ENCODE peak calls at places on chromosomes 1 and 21, in six cellular contexts. One of them, this sample, is unnamed.

GRCh38 chr1:29391362-29391880 is 155.1 kb downstream of the PTPRU start:
- DNase-seq in mesenchymal stem cell: no peak
- DNase-seq in trophoblast cell: no peak
- DNase-seq in H1: no peak
- DNase-seq in mesendoderm: no peak
- DNase-seq in IMR-90: no peak
- DNase-seq in this sample: no peak

GRCh38 chr1:94416901-94417701 is 1.1 kb upstream of the ABCD3 start:
- DNase-seq in trophoblast cell: peak
- DNase-seq in H1: no peak
- DNase-seq in mesendoderm: peak
- DNase-seq in IMR-90: peak
- DNase-seq in mesenchymal stem cell: peak
- DNase-seq in this sample: no peak

GRCh38 chr1:55337801-55338447 is 122.8 kb upstream of the USP24 start:
- DNase-seq in trophoblast cell: peak
- DNase-seq in mesendoderm: peak
- DNase-seq in mesenchymal stem cell: peak
- DNase-seq in H1: peak
- DNase-seq in IMR-90: peak
- DNase-seq in this sample: peak

GRCh38 chr1:145997156-145998023 is 1.0 kb upstream of the TXNIP start:
- DNase-seq in mesendoderm: peak
- DNase-seq in trophoblast cell: no peak
- DNase-seq in H1: no peak
- DNase-seq in IMR-90: no peak
- DNase-seq in mesenchymal stem cell: no peak
- DNase-seq in this sample: no peak

GRCh38 chr1:211648980-211649934 is 26.2 kb downstream of the NEK2 start:
- DNase-seq in mesenchymal stem cell: peak
- DNase-seq in IMR-90: peak
- DNase-seq in trophoblast cell: no peak
- DNase-seq in H1: no peak
- DNase-seq in mesendoderm: no peak
- DNase-seq in this sample: no peak

GRCh38 chr1:181251001-181251712 is 162.7 kb downstream of the IER5 start:
- DNase-seq in mesenchymal stem cell: no peak
- DNase-seq in mesendoderm: no peak
- DNase-seq in IMR-90: peak
- DNase-seq in H1: no peak
- DNase-seq in trophoblast cell: no peak
- DNase-seq in this sample: no peak

GRCh38 chr1:234925440-234926251 is 203.0 kb downstream of the TOMM20 start:
- DNase-seq in IMR-90: peak
- DNase-seq in mesenchymal stem cell: peak
- DNase-seq in H1: peak
- DNase-seq in trophoblast cell: peak
- DNase-seq in mesendoderm: peak
- DNase-seq in this sample: no peak

GRCh38 chr21:41564871-41565281 is 56.9 kb upstream of the TMPRSS2 start:
- DNase-seq in mesenchymal stem cell: peak
- DNase-seq in mesendoderm: no peak
- DNase-seq in IMR-90: no peak
- DNase-seq in H1: no peak
- DNase-seq in trophoblast cell: no peak
- DNase-seq in this sample: no peak

GRCh38 chr1:102100666-102101065 is 103.9 kb upstream of the OLFM3 start:
- DNase-seq in mesenchymal stem cell: no peak
- DNase-seq in IMR-90: no peak
- DNase-seq in trophoblast cell: no peak
- DNase-seq in mesendoderm: no peak
- DNase-seq in H1: no peak
- DNase-seq in this sample: no peak

GRCh38 chr1:175050992-175051391 is 16.6 kb upstream of the TNN start:
- DNase-seq in mesenchymal stem cell: no peak
- DNase-seq in trophoblast cell: no peak
- DNase-seq in IMR-90: no peak
- DNase-seq in H1: no peak
- DNase-seq in mesendoderm: no peak
- DNase-seq in this sample: no peak

DNA sequence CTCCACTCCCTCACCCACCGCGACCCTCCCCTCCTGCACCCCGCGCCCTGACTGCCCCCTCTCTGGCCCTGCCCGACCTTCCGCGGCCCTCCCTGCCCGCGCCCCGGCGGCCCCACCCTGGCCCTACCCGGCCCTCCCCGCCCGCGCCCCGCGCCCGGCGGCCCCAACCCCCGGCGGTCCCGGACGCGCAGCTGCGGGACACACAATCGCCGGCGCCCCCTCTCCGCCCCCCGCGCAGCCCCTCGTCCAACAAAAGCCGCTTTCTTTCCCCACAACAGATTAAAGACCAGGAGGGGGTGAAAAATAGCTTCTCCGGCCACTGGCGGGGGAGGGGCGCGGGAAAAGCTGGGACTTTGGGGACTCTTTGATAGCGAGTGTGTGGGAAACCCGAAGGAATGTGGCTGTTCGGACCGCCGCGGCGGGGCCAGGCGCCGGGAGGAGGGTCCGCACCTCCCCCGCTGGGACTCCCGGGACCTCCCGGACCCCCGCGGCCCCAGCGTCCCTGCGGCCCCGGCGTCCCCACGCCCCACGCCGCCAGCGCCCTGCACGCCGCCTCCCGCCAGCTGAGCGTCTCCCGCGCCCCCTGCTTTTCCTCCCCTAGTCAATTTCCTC is 8.8 kb upstream of the ID3 start:
- DNase-seq in H1: no peak
- DNase-seq in mesenchymal stem cell: no peak
- DNase-seq in mesendoderm: no peak
- DNase-seq in IMR-90: no peak
- DNase-seq in trophoblast cell: no peak
- DNase-seq in this sample: peak
- H2BK120ac ChIP-seq in H1: no peak
- H2BK120ac ChIP-seq in mesenchymal stem cell: peak
- H2BK120ac ChIP-seq in mesendoderm: peak
- H2BK120ac ChIP-seq in IMR-90: peak
- H2BK120ac ChIP-seq in trophoblast cell: peak
- H2BK120ac ChIP-seq in this sample: peak

DNA sequence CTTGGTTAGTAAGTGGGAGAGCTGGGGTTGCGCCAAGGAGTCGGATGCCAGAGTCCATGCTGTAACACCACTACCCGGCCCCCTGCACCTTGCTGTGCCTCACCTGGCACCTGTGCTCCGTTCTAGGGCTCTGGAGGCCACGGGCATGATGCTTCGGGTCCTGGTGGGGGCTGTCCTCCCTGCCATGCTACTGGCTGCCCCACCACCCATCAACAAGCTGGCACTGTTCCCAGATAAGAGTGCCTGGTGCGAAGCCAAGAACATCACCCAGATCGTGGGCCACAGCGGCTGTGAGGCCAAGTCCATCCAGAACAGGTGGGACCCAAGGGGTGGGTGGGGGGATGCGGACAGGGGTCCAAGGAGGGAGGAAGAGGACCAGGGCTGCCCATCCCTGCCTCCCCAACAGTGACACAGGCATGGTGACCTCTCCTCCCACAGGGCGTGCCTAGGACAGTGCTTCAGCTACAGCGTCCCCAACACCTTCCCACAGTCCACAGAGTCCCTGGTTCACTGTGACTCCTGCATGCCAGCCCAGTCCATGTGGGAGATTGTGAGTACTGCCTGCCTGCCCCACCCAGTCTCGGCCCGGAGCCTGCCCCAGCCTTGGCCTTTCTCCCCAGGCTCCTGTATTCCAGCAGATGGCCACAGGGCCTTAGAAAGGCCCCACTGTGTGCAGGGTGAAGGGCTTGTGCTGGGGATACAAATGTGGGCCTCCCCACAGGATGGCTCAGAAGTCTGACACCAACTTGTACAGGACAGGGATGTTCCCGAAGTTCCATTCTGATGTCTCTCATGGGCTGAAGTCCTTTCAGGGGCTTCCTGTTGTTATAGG is 9.6 kb upstream of the HTR6 start:
- DNase-seq in trophoblast cell: no peak
- DNase-seq in IMR-90: no peak
- DNase-seq in mesendoderm: no peak
- DNase-seq in H1: no peak
- DNase-seq in mesenchymal stem cell: no peak
- DNase-seq in this sample: no peak
- H2AK5ac ChIP-seq in trophoblast cell: no peak
- H2AK5ac ChIP-seq in IMR-90: peak
- H2AK5ac ChIP-seq in mesendoderm: no peak
- H2AK5ac ChIP-seq in H1: no peak
- H2AK5ac ChIP-seq in mesenchymal stem cell: no peak
- H2AK5ac ChIP-seq in this sample: peak

GRCh38 chr1:61953790-61954150 is 211.5 kb downstream of the PATJ start:
- DNase-seq in trophoblast cell: no peak
- DNase-seq in mesendoderm: no peak
- DNase-seq in IMR-90: no peak
- DNase-seq in H1: no peak
- DNase-seq in mesenchymal stem cell: no peak
- DNase-seq in this sample: no peak
- H3K4me3 ChIP-seq in trophoblast cell: no peak
- H3K4me3 ChIP-seq in mesendoderm: no peak
- H3K4me3 ChIP-seq in IMR-90: no peak
- H3K4me3 ChIP-seq in H1: no peak
- H3K4me3 ChIP-seq in mesenchymal stem cell: no peak
- H3K4me3 ChIP-seq in this sample: no peak

DNA sequence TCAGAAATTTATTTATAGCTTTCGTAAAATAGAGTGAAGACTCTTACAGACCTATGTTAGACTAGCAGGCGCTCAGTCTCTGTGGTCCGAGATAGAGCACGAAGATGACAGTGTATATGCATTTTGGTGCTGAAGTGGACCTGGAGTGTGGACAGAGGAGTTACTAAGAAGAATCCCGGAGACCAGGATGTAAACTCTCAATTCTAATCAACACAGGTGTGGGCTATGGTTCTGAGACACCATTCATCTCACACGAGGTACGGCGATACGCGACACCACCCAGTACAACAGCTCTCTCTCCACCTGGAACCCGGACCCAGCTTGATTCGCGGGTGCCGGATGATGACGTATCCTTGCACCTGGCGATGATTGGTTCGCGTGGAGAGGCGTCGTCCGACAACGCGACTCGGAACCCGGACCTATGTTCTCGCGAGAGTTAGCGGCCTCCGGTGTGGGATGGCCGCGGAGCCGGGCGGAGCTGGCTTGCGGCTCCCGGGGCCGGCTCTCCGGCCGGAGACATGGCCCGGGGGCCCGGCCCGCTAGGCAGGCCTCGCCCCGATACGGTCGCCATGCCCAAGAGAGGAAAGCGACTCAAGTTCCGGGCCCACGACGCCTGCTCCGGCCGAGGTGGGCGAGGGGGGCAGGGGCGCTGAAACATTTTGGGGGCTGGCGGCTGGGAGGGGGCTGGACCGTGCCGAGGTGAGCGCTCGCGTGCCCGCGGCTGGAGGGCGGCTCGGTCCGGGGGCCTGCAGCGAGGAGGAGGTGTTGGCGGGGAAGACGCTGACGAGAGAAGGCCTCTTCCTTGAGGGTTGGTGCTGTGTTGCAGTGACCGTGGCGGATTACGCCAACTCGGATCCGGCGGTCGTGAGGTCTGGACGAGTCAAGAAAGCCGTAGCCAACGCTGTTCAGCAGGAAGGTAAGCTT is at the start of gene TMEM183A:
- DNase-seq in mesendoderm: peak
- DNase-seq in trophoblast cell: peak
- DNase-seq in mesenchymal stem cell: peak
- DNase-seq in IMR-90: peak
- DNase-seq in H1: peak
- DNase-seq in this sample: peak
- H2BK120ac ChIP-seq in mesendoderm: peak
- H2BK120ac ChIP-seq in trophoblast cell: peak
- H2BK120ac ChIP-seq in mesenchymal stem cell: peak
- H2BK120ac ChIP-seq in IMR-90: peak
- H2BK120ac ChIP-seq in H1: peak
- H2BK120ac ChIP-seq in this sample: no peak

GRCh38 chr1:165683848-165684485 is 14.4 kb downstream of the ALDH9A1 start:
- DNase-seq in trophoblast cell: no peak
- DNase-seq in mesenchymal stem cell: peak
- DNase-seq in H1: no peak
- DNase-seq in IMR-90: no peak
- DNase-seq in mesendoderm: no peak
- DNase-seq in this sample: no peak

GRCh38 chr1:165680303-165680702 is 18.1 kb downstream of the ALDH9A1 start:
- DNase-seq in mesendoderm: no peak
- DNase-seq in IMR-90: no peak
- DNase-seq in trophoblast cell: no peak
- DNase-seq in mesenchymal stem cell: no peak
- DNase-seq in H1: no peak
- DNase-seq in this sample: no peak

GRCh38 chr1:165675794-165676193 is 22.6 kb downstream of the ALDH9A1 start:
- DNase-seq in mesendoderm: no peak
- DNase-seq in mesenchymal stem cell: no peak
- DNase-seq in trophoblast cell: no peak
- DNase-seq in H1: no peak
- DNase-seq in IMR-90: no peak
- DNase-seq in this sample: no peak

GRCh38 chr1:165678509-165678908 is 19.9 kb downstream of the ALDH9A1 start:
- DNase-seq in trophoblast cell: no peak
- DNase-seq in IMR-90: no peak
- DNase-seq in mesenchymal stem cell: no peak
- DNase-seq in mesendoderm: no peak
- DNase-seq in H1: no peak
- DNase-seq in this sample: no peak

DNA sequence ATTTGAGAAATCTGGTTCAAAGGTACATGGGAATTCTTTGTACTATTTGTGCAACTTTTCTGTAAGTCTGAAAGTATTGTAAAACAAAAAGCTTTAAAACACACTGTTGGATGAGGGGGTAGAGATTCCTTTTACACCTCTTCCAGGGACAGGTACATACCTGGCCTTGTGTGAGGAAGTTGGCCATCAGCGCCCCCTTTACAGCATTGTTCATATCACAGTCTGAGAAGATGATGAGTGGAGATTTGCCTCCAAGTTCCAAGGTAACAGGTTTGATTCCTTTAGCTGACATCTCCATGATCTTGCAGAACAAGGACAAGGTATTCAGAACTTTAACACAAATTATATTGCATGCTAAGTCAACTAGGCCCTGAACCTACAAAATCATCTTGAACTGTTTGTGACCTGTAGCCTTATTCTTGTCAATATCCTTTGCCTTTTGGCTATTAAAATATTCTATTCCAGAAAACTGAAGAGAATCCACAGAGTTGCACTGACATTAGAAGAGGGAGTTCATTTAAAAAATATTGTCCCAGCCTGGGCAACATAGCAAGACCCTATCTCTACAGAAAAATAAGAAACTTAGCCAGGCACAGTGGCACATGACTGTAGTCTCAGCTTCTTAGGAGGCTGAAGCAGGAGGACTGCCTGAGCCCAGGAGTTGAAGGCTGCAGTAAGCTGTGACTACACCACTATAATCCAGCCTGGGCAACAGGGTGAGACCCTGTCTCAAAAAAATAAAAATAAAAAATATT is 18.9 kb downstream of the ALDH9A1 start:
- DNase-seq in mesenchymal stem cell: no peak
- DNase-seq in mesendoderm: peak
- DNase-seq in H1: no peak
- DNase-seq in IMR-90: no peak
- DNase-seq in trophoblast cell: no peak
- DNase-seq in this sample: no peak
- H2AK5ac ChIP-seq in mesenchymal stem cell: no peak
- H2AK5ac ChIP-seq in mesendoderm: no peak
- H2AK5ac ChIP-seq in H1: no peak
- H2AK5ac ChIP-seq in IMR-90: no peak
- H2AK5ac ChIP-seq in trophoblast cell: no peak
- H2AK5ac ChIP-seq in this sample: no peak

GRCh38 chr1:186772228-186772627 is 56.5 kb upstream of the PLA2G4A start:
- DNase-seq in IMR-90: no peak
- DNase-seq in mesendoderm: no peak
- DNase-seq in mesenchymal stem cell: no peak
- DNase-seq in H1: no peak
- DNase-seq in trophoblast cell: no peak
- DNase-seq in this sample: no peak
- H3K4me3 ChIP-seq in IMR-90: no peak
- H3K4me3 ChIP-seq in mesendoderm: no peak
- H3K4me3 ChIP-seq in mesenchymal stem cell: no peak
- H3K4me3 ChIP-seq in H1: no peak
- H3K4me3 ChIP-seq in trophoblast cell: no peak
- H3K4me3 ChIP-seq in this sample: no peak

This sample was measured in neuronal stem cell.